ENCODE peak calls at places on chromosomes 3 and 15, in nine cellular contexts. H is Caco-2, G is HFF-Myc, D is WTC11, Y is hepatocyte, Q is transverse colon, U is GM12865, B is cardiac fibroblast, W is heart left ventricle. K is an unnamed sample.

GRCh38 chr3:124565013-124565412 is 165.2 kb upstream of the UMPS start:
- DNase-seq in H (peak), G (peak), D (peak), Y (peak), Q (peak), U (peak), B (peak), W (peak), K (peak)

GRCh38 chr3:15781637-15782402 is 16.0 kb downstream of the ANKRD28 start:
- DNase-seq in H (no peak), G (no peak), D (no peak), Y (no peak), Q (no peak), U (no peak), B (no peak), W (no peak), K (no peak)

GRCh38 chr3:31035681-31036080 is 141.2 kb upstream of the GADL1 start:
- DNase-seq in H (no peak), G (no peak), D (no peak), Y (no peak), Q (no peak), U (no peak), B (no peak), W (no peak), K (no peak)

GRCh38 chr3:134752761-134753461 is 42.1 kb upstream of the EPHB1 start:
- DNase-seq in H (no peak), G (no peak), D (no peak), Y (no peak), Q (no peak), U (no peak), B (no peak), W (peak), K (no peak)

GRCh38 chr3:193728429-193729087 is 135.6 kb downstream of the OPA1 start:
- DNase-seq in H (no peak), G (no peak), D (no peak), Y (no peak), Q (no peak), U (no peak), B (no peak), W (no peak), K (no peak)

GRCh38 chr3:42078686-42079085 is 12.5 kb upstream of the TRAK1 start:
- DNase-seq in H (no peak), G (no peak), D (no peak), Y (no peak), Q (peak), U (no peak), B (no peak), W (no peak), K (peak)

GRCh38 chr3:81375921-81376320 is 385.5 kb downstream of the GBE1 start:
- DNase-seq in H (no peak), G (no peak), D (no peak), Y (no peak), Q (no peak), U (no peak), B (no peak), W (no peak), K (no peak)

GRCh38 chr15:52011711-52012144 is 7.3 kb upstream of the MAPK6 start:
- DNase-seq in H (no peak), G (no peak), D (no peak), Y (no peak), Q (no peak), U (peak), B (peak), W (no peak), K (no peak)

GRCh38 chr3:43330981-43331380 is 44.6 kb downstream of the SNRK start:
- DNase-seq in H (no peak), G (peak), D (no peak), Y (no peak), Q (no peak), U (no peak), B (no peak), W (no peak), K (no peak)

GRCh38 chr15:84833447-84833846 is 16.3 kb downstream of the ALPK3 start:
- DNase-seq in H (no peak), G (no peak), D (no peak), Y (peak), Q (no peak), U (no peak), B (peak), W (no peak), K (no peak)

GRCh38 chr3:183551930-183552329 is 3.6 kb downstream of the KLHL6 start:
- DNase-seq in H (no peak), G (no peak), D (no peak), Y (no peak), Q (no peak), U (peak), B (no peak), W (no peak), K (no peak)
- TF ChIP-seq CTCF in H (no peak), G (no peak), D (no peak), Y (no peak), Q (no peak), U (no peak), B (no peak), W (no peak), K (no peak)

DNA sequence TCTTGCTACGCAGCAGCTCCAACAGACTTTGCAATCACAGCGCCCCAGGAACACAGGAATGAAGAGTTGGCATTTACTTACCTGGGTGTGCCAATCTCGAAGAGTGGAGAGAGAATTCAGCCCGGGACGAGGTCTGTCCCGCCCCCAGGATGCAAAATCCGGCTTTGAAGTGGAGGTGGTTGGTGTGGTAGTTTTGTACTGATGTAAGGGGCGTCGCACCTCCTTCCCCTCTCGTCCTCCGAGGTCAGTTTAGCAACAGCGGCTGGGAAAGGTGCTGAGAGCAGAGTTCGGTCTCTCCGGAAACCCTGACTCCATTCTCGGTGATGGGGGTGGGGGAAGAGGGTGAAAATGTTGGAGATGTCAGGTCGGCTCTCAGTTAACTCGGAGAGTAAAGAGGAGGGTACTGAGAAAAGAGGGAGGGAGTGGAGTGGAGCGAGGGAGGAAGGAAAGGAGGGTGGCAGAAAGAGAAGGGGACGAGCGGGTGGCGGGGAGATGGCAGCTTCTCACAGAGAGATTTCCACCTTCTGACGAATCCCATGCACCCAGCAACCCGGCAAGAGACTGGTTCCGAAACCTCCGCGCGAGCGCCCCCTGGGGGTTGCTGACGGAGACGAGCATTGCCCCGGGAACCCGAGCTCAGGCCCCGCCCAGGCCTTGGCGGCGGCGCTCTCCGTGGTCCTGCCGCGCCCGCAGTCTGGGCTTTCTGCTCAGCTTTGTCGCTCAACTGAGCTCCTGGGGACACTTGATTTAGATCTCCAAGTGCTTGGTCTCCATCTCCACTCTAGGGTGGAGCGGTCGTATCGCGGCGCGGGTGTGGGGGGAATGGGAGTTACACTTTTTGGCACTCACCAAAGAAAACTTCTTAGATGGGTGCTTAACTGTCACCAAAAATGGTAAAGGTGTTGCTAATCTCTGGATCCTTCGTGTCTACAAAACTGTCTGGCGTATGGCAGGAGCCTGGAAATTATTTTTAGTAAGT is at the start of gene CPNE4:
- DNase-seq in H (peak), G (peak), D (peak), Y (peak), Q (peak), U (peak), B (peak), W (peak), K (peak)
- TF ChIP-seq CTCF in H (peak), G (peak), D (peak), Y (peak), Q (peak), U (peak), B (peak), W (peak), K (peak)

DNA sequence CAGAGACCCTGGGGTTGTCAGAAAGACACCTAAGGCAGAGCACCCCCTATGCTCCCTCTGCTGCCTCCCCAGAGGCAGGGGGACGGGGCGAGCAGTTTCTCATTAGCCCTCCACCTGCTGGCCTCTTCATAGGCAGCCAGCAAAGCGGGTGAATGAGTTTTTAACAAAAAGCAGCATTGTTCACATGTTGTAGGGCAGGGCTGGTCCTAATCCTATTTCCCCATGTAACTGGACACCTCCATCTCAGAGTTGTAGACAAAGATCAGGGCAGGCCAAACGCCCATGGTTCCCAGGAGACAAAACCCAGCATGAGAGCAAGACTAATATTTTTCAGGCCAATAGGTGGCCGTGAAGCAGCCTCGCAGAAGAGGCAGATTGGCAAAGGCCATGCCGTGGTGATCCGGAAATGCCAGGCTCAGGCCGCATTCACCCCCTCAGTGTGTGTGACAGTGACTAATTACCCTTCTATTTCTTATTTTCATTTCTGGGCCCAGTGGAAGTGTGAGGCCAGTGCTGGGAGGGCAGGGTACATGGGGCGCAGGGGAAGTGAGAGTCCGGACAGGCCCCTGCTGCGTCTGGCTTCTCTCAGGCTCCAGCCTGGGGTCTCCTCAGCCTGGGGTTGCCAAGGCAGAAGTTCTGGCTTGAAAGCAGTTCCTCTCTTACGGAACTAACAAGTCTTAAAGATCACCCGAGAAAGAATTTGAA is 64.7 kb downstream of the BOC start:
- DNase-seq in H (no peak), G (peak), D (no peak), Y (no peak), Q (peak), U (peak), B (peak), W (peak), K (peak)
- TF ChIP-seq CTCF in H (no peak), G (peak), D (no peak), Y (no peak), Q (peak), U (no peak), B (no peak), W (no peak), K (peak)

DNA sequence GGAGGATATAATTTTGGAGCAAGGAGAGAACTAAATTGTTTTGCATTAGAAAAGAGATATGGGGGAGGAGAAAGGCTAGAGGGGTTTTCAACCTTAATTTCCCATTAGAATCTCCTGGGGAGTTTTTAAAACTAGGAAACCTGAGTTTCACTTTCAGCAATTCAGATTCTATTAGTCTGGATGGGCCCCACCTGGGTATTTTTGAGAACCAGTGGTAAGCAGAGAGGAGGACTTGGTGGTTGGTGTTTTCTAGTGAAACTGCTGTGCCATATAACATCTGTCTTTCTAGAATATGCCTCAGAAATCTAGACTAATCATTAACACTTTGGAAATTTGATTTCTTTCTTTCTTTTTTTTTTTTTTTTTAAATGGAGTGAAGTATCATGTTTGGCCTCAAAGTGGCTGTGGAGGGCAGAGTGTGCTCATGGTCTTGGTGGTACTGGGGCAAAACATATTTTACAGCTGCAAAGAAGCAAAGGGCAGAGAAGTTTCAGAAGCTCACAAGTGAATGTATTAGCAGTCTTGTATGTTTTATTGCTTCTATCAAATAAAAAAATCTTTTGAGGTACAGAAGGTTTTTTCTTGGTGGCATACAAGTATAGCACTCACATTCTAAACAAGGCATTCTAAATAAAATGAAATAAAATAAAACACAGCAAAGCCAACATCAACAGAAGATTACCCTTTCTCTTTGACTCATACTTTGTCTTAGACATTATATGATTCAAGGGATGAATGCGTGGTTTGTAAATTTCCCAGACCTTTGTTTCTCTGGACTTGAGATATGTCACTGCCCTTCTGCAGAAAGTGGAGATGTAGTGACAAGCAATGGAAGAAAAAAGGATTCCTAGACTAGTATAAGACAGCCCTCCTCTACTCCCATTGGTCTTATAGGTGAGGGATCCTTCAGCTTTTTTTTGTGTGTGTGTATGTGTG is 22.7 kb downstream of the NANOGP8 start:
- DNase-seq in H (no peak), G (no peak), D (no peak), Y (no peak), Q (no peak), U (peak), B (no peak), W (no peak), K (peak)
- TF ChIP-seq CTCF in H (no peak), G (no peak), D (no peak), Y (no peak), Q (no peak), U (no peak), B (no peak), W (no peak), K (no peak)

DNA sequence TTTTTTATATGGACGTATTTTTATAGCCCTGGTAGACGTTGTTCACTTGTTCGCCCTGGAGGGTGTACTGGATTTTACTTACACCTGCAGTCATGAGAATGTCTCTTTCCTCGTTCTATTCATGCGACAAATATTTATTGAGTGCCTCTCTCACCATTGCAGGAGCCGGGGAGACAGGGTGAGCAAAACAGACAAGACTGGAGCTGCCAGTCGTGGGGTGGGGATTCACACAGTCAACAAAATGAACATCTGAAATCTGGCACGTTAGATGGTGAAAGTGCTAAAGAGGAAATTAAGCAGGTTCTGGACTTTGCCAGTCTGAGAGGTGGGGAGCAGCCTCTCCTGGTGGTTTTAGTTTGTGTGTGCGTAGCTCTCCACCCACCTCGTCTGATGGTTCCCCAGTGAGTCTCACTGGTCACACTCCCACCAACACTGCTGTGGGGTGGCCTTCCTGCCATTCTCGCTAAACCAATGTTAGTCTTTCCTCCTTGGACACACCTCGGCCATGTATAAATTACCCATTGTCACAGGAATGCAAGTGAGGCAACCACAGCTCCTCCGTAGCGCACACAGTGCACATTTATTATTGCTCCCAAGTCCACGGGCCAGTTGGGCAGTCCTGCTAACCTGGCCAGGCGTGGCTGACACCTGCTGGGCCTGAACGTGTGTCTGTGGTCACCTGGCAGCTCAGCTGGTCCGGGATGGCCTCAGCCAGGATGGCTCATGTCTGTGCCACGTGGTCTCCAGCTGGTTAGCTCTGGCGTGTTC is 31.5 kb downstream of the FBLN2 start:
- DNase-seq in H (peak), G (no peak), D (peak), Y (peak), Q (no peak), U (no peak), B (no peak), W (no peak), K (no peak)
- TF ChIP-seq CTCF in H (no peak), G (no peak), D (no peak), Y (no peak), Q (no peak), U (no peak), B (no peak), W (no peak), K (no peak)